ENCODE peak calls at places on chromosomes 2 and 18, in nine cellular contexts. E is adrenal gland, P is amniotic stem cell, L is cardiac muscle cell, B is GM20000, W is A172, X is caudate nucleus, Y is NCI-H1048, Q is heart right ventricle. I is an unnamed sample.

GRCh38 chr2:202036601-202037037 is 3.0 kb downstream of the FZD7 start:
- DNase-seq in X (no peak), Y (no peak), W (no peak), E (no peak), L (peak), P (no peak), B (no peak), Q (peak), I (no peak)

GRCh38 chr2:240355001-240355891 is 80.2 kb upstream of the GPC1 start:
- DNase-seq in L (no peak), B (no peak), Q (no peak), E (peak), P (no peak), Y (no peak), W (peak), X (no peak), I (no peak)

GRCh38 chr2:181813963-181814565 is 77.5 kb upstream of the ITPRID2 start:
- DNase-seq in L (no peak), E (peak), P (no peak), X (no peak), Q (no peak), Y (no peak), W (peak), B (no peak), I (no peak)

GRCh38 chr18:9380571-9381390 is 46.2 kb downstream of the TWSG1 start:
- DNase-seq in W (no peak), E (no peak), B (no peak), P (no peak), Y (no peak), X (no peak), Q (no peak), L (no peak), I (no peak)

GRCh38 chr2:46315103-46315890 is 18.1 kb downstream of the EPAS1 start:
- DNase-seq in P (peak), W (peak), B (no peak), X (no peak), Q (peak), Y (no peak), L (no peak), E (peak), I (no peak)

GRCh38 chr2:55618649-55619055 is 1.2 kb upstream of the PPP4R3B start:
- DNase-seq in W (peak), Q (peak), P (peak), Y (peak), B (peak), E (peak), X (peak), L (peak), I (peak)

GRCh38 chr2:130869441-130870160 is 32.9 kb downstream of the ARHGEF4 start:
- DNase-seq in W (no peak), Q (no peak), B (no peak), X (peak), Y (no peak), E (no peak), L (no peak), P (no peak), I (peak)

GRCh38 chr2:71792926-71793761 is 339.8 kb downstream of the DYSF start:
- DNase-seq in X (no peak), W (peak), Y (no peak), B (no peak), P (peak), L (no peak), E (no peak), Q (no peak), I (no peak)

GRCh38 chr2:33528551-33528950 is 52.1 kb downstream of the RASGRP3 start:
- DNase-seq in Y (no peak), P (no peak), L (no peak), X (no peak), B (no peak), W (no peak), Q (no peak), E (no peak), I (no peak)

GRCh38 chr18:28831476-28831875 is 654.5 kb upstream of the CDH2 start:
- DNase-seq in X (no peak), Q (no peak), B (no peak), E (no peak), P (no peak), W (no peak), L (no peak), Y (no peak), I (no peak)

GRCh38 chr18:74571895-74572680 is 25.6 kb upstream of the ZNF407 start:
- DNase-seq in X (no peak), B (no peak), Q (no peak), L (no peak), Y (no peak), E (no peak), W (no peak), P (no peak), I (no peak)

GRCh38 chr2:192390401-192390800 is 195.7 kb upstream of the TMEFF2 start:
- DNase-seq in P (no peak), Y (no peak), W (peak), L (no peak), B (no peak), E (no peak), X (no peak), Q (no peak), I (no peak)

GRCh38 chr2:112597537-112598322 is 13.3 kb downstream of the CHCHD5 start:
- DNase-seq in B (no peak), W (no peak), L (no peak), P (no peak), Q (no peak), Y (no peak), E (no peak), X (no peak), I (no peak)

GRCh38 chr2:160309585-160309984 is 109.5 kb upstream of the ITGB6 start:
- DNase-seq in B (no peak), L (no peak), Y (no peak), P (no peak), E (no peak), X (no peak), W (peak), Q (no peak), I (no peak)

GRCh38 chr18:54671291-54671881 is 80.3 kb downstream of the DYNAP start:
- DNase-seq in L (peak), Y (peak), E (no peak), W (peak), P (peak), Q (no peak), B (peak), X (no peak), I (no peak)

GRCh38 chr2:217372794-217373193 is 512.9 kb upstream of the TNP1 start:
- DNase-seq in Q (no peak), W (no peak), B (no peak), P (no peak), E (no peak), Y (no peak), L (no peak), X (no peak), I (no peak)

GRCh38 chr2:99939135-99939534 is 203.3 kb downstream of the AFF3 start:
- DNase-seq in L (no peak), E (no peak), P (no peak), X (no peak), B (no peak), W (no peak), Q (no peak), Y (no peak), I (no peak)

GRCh38 chr2:70566464-70566863 is 12.8 kb upstream of the TGFA start:
- DNase-seq in E (no peak), P (no peak), L (no peak), B (no peak), X (no peak), W (no peak), Y (no peak), Q (no peak), I (no peak)

GRCh38 chr2:25460261-25460905 is 118.7 kb upstream of the DNMT3A start:
- DNase-seq in L (no peak), P (no peak), W (no peak), E (no peak), X (no peak), B (no peak), Y (no peak), Q (no peak), I (no peak)

GRCh38 chr18:36298113-36298701 is 694 bp downstream of the FHOD3 start:
- DNase-seq in P (no peak), W (no peak), L (peak), B (peak), Y (no peak), X (no peak), Q (peak), E (no peak), I (peak)

GRCh38 chr18:12608292-12608691 is 49.6 kb downstream of the SPIRE1 start:
- DNase-seq in P (no peak), Y (no peak), B (no peak), Q (no peak), E (no peak), X (no peak), L (no peak), W (peak), I (no peak)

GRCh38 chr2:207796585-207797350 is 27.1 kb upstream of the FZD5 start:
- DNase-seq in P (no peak), W (no peak), X (no peak), E (no peak), Q (no peak), L (peak), B (no peak), Y (no peak), I (no peak)